ENCODE peak calls at places on chromosomes 7 and 10, in five cellular contexts. E is H1, H is HepG2, K is HCT116, D is K562. U is an unnamed sample.

GRCh38 chr10:52621635-52622079 is 150.9 kb downstream of the MBL2 start:
- DNase-seq in E (no peak), H (no peak), K (no peak), D (no peak), U (no peak)

GRCh38 chr10:63711866-63712716 is 190.9 kb downstream of the REEP3 start:
- DNase-seq in E (no peak), H (peak), K (peak), D (no peak), U (no peak)

GRCh38 chr10:59323036-59323459 is 39.3 kb downstream of the FAM13C start:
- DNase-seq in E (no peak), H (peak), K (no peak), D (no peak), U (no peak)

GRCh38 chr10:42951486-42952251 is 125.2 kb upstream of the RET start:
- DNase-seq in E (no peak), H (no peak), K (no peak), D (no peak), U (no peak)

GRCh38 chr7:80236696-80237095 is 102.1 kb downstream of the GNAI1 start:
- DNase-seq in E (no peak), H (no peak), K (no peak), D (no peak), U (no peak)

GRCh38 chr7:12692479-12693259 is 5.2 kb downstream of the ARL4A start:
- DNase-seq in E (no peak), H (no peak), K (no peak), D (no peak), U (no peak)

GRCh38 chr10:69428138-69428537 is 11.4 kb upstream of the TACR2 start:
- DNase-seq in E (no peak), H (no peak), K (no peak), D (no peak), U (no peak)

GRCh38 chr7:20153567-20153966 is 63.6 kb downstream of the MACC1 start:
- DNase-seq in E (no peak), H (no peak), K (no peak), D (no peak), U (no peak)

GRCh38 chr7:29955799-29956476 is 33.7 kb downstream of the SCRN1 start:
- DNase-seq in E (no peak), H (no peak), K (no peak), D (no peak), U (no peak)

GRCh38 chr7:33459340-33459751 is 330.0 kb downstream of the BBS9 start:
- DNase-seq in E (peak), H (peak), K (peak), D (no peak), U (no peak)

GRCh38 chr7:42939457-42940240 is 7.5 kb downstream of the MRPL32 start:
- DNase-seq in E (no peak), H (no peak), K (no peak), D (no peak), U (no peak)

GRCh38 chr10:70584941-70585544 is 17.5 kb downstream of the PRF1 start:
- DNase-seq in E (peak), H (peak), K (no peak), D (peak), U (no peak)

GRCh38 chr10:12177642-12178041 is 18.0 kb downstream of the NUDT5 start:
- DNase-seq in E (no peak), H (no peak), K (no peak), D (no peak), U (no peak)

GRCh38 chr7:117323585-117323876 is 673 bp upstream of the WNT2 start:
- DNase-seq in E (no peak), H (no peak), K (no peak), D (no peak), U (no peak)

GRCh38 chr7:40922316-40922670 is 780.6 kb downstream of the INHBA start:
- DNase-seq in E (no peak), H (no peak), K (no peak), D (no peak), U (no peak)

GRCh38 chr10:21260060-21260792 is 265.3 kb downstream of the SKIDA1 start:
- DNase-seq in E (no peak), H (no peak), K (no peak), D (no peak), U (no peak)

GRCh38 chr10:132387723-132388210 is 9.2 kb upstream of the PWWP2B start:
- DNase-seq in E (no peak), H (peak), K (no peak), D (peak), U (no peak)

GRCh38 chr10:28432210-28432676 is 100.7 kb upstream of the WAC start:
- DNase-seq in E (peak), H (peak), K (peak), D (peak), U (no peak)

GRCh38 chr10:103871006-103871405 is 15.6 kb upstream of the SH3PXD2A start:
- DNase-seq in E (no peak), H (no peak), K (no peak), D (no peak), U (no peak)

GRCh38 chr7:516606-517456 is 2.8 kb downstream of the PDGFA start:
- DNase-seq in E (no peak), H (peak), K (no peak), D (peak), U (no peak)

GRCh38 chr7:1940402-1940786 is 270.3 kb downstream of the ELFN1 start:
- DNase-seq in E (no peak), H (no peak), K (no peak), D (peak), U (peak)

GRCh38 chr7:38323156-38323555 is 49.7 kb upstream of the TARP start:
- DNase-seq in E (no peak), H (no peak), K (no peak), D (no peak), U (no peak)
- TF ChIP-seq SIN3A in E (no peak), H (no peak), K (no peak), D (no peak), U (no peak)

DNA sequence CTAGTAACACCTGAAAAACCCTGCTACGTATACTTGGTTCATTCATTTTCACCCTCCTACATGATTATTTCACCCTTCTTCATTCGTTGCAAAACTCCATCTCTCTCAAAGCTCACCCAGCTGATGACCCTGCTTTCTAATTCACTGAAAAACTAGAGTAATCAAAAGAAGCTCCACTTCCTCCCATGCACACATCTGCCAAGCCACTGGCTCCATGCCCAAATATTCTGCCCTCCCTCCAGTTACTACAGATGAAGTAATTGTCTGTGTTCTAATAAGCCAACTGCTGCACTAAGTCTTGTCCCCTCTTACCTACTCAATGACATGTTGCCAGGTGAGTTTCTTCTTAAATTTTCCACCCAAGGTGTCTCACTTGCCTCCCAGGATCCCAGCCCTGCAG is 96.9 kb upstream of the CCDC71L start:
- DNase-seq in E (no peak), H (no peak), K (no peak), D (no peak), U (no peak)
- TF ChIP-seq SP1 in E (no peak), H (no peak), K (no peak), D (no peak), U (no peak)

DNA sequence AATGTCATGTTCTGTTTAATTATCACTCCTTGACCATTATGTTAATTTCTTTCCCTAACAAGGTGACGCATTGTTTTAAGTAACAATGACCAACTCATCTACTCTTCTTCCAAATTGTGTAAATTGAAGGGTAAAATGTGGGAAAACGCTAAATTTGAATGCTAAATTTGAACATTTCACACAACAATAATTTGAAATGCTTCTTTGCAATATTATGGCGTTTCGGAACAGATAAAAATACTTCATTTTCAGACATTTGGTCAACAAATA is 29.2 kb upstream of the KMT2C start:
- DNase-seq in E (no peak), H (no peak), K (no peak), D (no peak), U (no peak)
- TF ChIP-seq POLR2A in E (no peak), H (no peak), K (no peak), D (no peak), U (no peak)

GRCh38 chr10:78899996-78900714 is 168.6 kb upstream of the ZMIZ1 start:
- DNase-seq in E (no peak), H (peak), K (no peak), D (no peak), U (no peak)
- TF ChIP-seq SIN3A in E (no peak), H (no peak), K (no peak), D (no peak), U (no peak)

DNA sequence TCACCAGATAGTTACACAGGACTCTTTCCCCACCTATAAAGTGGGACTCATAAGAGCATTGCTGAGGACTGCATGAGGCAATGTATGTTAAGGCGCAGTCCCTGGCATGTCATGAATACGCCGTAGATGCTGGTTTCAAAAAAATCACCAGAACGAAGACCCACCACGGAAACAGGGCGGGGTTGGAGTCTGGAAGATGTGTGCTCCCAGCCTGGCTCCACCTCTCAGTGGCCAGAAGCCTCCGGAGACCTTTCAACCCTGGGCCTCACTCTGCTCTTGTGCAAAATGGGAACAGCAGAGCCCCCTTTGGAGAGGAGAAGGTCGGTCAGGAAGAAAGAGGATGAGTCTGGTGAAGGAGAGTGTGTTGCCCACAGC is 12.4 kb upstream of the ZMIZ1 start:
- DNase-seq in E (no peak), H (no peak), K (no peak), D (no peak), U (no peak)
- TF ChIP-seq SP1 in E (no peak), H (no peak), K (no peak), D (no peak), U (no peak)

GRCh38 chr10:338176-339037 is 203.2 kb downstream of the ZMYND11 start:
- DNase-seq in E (no peak), H (no peak), K (no peak), D (no peak), U (no peak)
- TF ChIP-seq POLR2A in E (no peak), H (no peak), K (no peak), D (no peak), U (no peak)

DNA sequence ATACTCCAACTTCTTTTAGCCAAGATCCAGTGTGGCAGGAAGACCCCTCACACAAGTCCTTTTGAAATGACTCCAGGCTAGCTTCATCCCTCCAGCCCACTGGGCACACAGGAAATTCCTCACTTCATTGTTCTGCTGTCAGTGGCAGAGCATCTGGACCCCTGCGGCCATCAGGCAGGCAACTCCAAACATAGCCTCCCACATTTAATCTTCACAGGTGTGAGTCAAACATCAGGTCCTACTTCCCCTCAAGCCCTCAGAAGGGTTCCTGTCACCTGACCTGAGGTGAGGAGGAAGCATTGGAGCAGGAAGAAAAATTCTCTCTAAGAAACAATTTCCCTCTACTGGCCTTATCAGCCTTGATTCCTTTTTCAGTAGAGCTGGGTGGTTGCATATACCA is 51.1 kb upstream of the C1GALT1 start:
- DNase-seq in E (no peak), H (no peak), K (no peak), D (no peak), U (no peak)
- TF ChIP-seq SIN3A in E (no peak), H (no peak), K (no peak), D (no peak), U (no peak)

DNA sequence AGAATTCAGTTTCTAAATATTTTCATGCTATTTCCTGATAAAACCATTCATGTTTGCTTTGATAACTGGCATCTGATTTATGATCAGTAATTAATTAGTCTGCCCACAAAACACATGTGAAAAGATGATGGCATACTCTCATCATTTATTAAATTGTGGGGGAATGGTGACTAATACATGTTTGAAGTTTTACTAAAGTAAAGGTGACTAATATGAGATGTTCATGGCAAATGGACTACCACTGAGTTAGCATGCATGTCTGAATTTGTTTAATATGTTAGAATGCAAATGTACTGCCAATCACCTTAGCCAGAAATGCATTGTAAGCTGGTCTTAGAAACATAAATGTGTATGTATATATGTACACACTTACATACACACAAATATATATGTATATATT is 15.3 kb downstream of the PNLIP start:
- DNase-seq in E (no peak), H (no peak), K (no peak), D (no peak), U (no peak)
- TF ChIP-seq SP1 in E (no peak), H (no peak), K (no peak), D (no peak), U (no peak)

GRCh38 chr10:101781655-101781983 is 1.6 kb downstream of the NPM3 start:
- DNase-seq in E (no peak), H (no peak), K (no peak), D (no peak), U (no peak)

GRCh38 chr10:101781984-101782810 is 1.0 kb downstream of the NPM3 start:
- DNase-seq in E (no peak), H (no peak), K (peak), D (no peak), U (no peak)

GRCh38 chr10:101784558-101784957 is 1.3 kb upstream of the NPM3 start:
- DNase-seq in E (no peak), H (no peak), K (no peak), D (no peak), U (no peak)

GRCh38 chr10:101783736-101784118 is 481 bp upstream of the NPM3 start:
- DNase-seq in E (no peak), H (no peak), K (no peak), D (peak), U (no peak)

GRCh38 chr10:101782811-101783735 is at the start of gene NPM3:
- DNase-seq in E (no peak), H (peak), K (peak), D (peak), U (no peak)
- TF ChIP-seq POLR2A in E (peak), H (peak), K (peak), D (peak), U (peak)

GRCh38 chr7:22194633-22195273 is 162.2 kb downstream of the RAPGEF5 start:
- DNase-seq in E (no peak), H (no peak), K (no peak), D (no peak), U (no peak)

GRCh38 chr7:22192778-22193177 is 164.2 kb downstream of the RAPGEF5 start:
- DNase-seq in E (no peak), H (no peak), K (no peak), D (no peak), U (no peak)

GRCh38 chr7:22195402-22195801 is 161.6 kb downstream of the RAPGEF5 start:
- DNase-seq in E (no peak), H (no peak), K (no peak), D (no peak), U (peak)

GRCh38 chr7:22190736-22191135 is 166.2 kb downstream of the RAPGEF5 start:
- DNase-seq in E (no peak), H (no peak), K (no peak), D (no peak), U (no peak)

GRCh38 chr7:22193361-22194016 is 163.5 kb downstream of the RAPGEF5 start:
- DNase-seq in E (no peak), H (no peak), K (no peak), D (no peak), U (no peak)
- TF ChIP-seq SIN3A in E (peak), H (no peak), K (no peak), D (no peak), U (no peak)